ENCODE peak calls at places on chromosomes 16 and 17, in nine cellular contexts. A is A549, B is Peyer's patch, W is adrenal gland, N is suprapubic skin, T is tibial nerve, P is esophagus muscularis mucosa, K is heart left ventricle, Q is H1. E is an unnamed sample.

GRCh38 chr16:52497067-52497816 is 49.7 kb downstream of the TOX3 start:
- DNase-seq in W (no peak), N (no peak), T (no peak), K (no peak), P (no peak), Q (no peak), B (no peak), A (no peak), E (no peak)

GRCh38 chr16:3182608-3183444 is 5.2 kb upstream of the OR1F1 start:
- DNase-seq in P (no peak), B (peak), W (no peak), N (no peak), K (no peak), A (peak), Q (no peak), T (no peak), E (peak)

GRCh38 chr16:24906199-24906808 is 60.5 kb downstream of the SLC5A11 start:
- DNase-seq in P (no peak), Q (no peak), K (no peak), B (no peak), T (no peak), N (no peak), W (no peak), A (no peak), E (no peak)

GRCh38 chr17:50263293-50264262 is 10.7 kb upstream of the TMEM92 start:
- DNase-seq in K (no peak), N (no peak), B (no peak), T (no peak), W (no peak), Q (no peak), A (no peak), P (no peak), E (no peak)

GRCh38 chr17:32958418-32958817 is 30.5 kb downstream of the TMEM98 start:
- DNase-seq in W (no peak), N (no peak), Q (no peak), K (no peak), T (no peak), A (no peak), B (no peak), P (no peak), E (no peak)

GRCh38 chr17:78958556-78959191 is 21.0 kb downstream of the LGALS3BP start:
- DNase-seq in K (no peak), B (no peak), W (peak), P (no peak), N (no peak), Q (no peak), A (peak), T (no peak), E (no peak)

GRCh38 chr17:29620779-29621500 is 1.8 kb downstream of the CORO6 start:
- DNase-seq in A (no peak), P (no peak), W (no peak), K (no peak), B (no peak), T (no peak), Q (no peak), N (no peak), E (no peak)

GRCh38 chr17:45368661-45369060 is 51.8 kb upstream of the MAP3K14 start:
- DNase-seq in P (no peak), W (no peak), B (no peak), N (no peak), A (no peak), T (no peak), K (no peak), Q (no peak), E (no peak)

GRCh38 chr16:74107795-74108610 is 188.6 kb upstream of the PSMD7 start:
- DNase-seq in N (no peak), W (no peak), B (no peak), T (no peak), K (no peak), Q (peak), A (peak), P (no peak), E (peak)

DNA sequence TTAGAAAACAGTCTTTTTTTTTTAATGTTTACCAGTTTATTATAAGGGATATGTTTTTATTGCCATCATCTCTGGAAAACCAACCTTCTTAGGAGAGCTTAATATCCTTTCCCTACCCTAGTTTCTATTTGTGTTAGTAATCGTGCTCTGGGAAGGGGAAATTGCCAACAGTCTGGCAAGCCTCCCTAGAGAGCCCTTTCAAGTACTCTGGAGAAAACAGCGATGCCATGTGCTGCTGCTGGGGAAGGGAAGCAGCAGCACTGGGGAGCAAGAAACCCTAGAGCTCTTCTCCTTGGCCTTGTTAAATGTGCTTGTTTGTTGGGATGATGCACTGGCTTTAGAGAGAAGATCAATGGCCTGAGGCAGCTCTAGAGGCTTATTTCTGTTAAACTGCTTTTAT is 10.3 kb downstream of the RETREG3 start:
- DNase-seq in B (no peak), T (no peak), A (no peak), P (no peak), K (peak), N (no peak), Q (no peak), W (no peak), E (no peak)
- H3K27ac ChIP-seq in B (no peak), T (no peak), A (no peak), P (no peak), K (no peak), N (no peak), Q (no peak), W (no peak), E (no peak)

DNA sequence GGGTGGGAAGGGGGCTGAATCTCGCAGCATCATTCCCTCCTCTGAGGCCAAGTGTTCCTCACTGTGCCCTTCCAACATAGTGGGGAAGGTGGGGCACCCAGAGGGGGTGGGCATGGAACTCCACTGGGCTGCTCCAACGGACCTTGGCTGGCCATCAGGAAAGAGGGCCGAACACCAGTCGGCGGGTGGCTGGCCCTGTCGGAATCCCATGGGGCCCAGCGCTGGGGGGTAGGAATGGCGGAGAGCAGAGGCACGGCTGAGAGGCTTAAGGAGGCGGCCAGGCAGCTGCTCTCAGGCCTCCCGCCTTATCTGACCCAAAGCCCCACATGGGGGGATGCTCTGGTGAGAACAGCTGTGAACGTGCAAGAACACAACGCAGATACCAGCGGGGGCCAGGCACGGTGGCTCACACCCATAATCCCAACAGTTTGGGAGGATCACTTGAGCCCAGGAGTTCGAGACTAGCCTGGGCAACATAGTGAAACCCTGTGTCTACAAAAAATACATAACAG is 4.4 kb upstream of the MYO1C start:
- DNase-seq in P (no peak), T (no peak), K (no peak), Q (no peak), A (no peak), W (no peak), N (no peak), B (no peak), E (no peak)
- TF ChIP-seq POLR2A in P (no peak), T (no peak), K (no peak), Q (no peak), A (no peak), W (no peak), N (no peak), B (no peak), E (no peak)

DNA sequence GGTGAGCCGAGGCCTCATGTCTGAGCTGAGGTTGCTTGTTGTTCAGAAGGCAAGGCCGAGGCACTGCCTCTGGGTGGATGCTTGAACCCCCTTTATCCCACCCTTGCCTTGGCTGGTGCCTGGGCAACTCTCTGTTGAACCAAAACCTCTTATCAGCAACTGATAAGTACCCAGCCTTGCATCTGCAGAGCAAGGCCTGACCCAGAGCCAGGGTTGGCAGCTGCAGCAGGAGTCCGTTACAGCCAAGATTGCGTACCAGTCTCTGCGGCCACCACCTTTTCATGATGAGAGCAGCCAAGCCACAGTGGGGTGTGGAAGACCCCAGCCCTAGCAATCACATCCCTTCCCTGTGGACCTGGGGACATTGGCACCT is 118.3 kb downstream of the RAB11FIP4 start:
- DNase-seq in T (no peak), Q (no peak), A (no peak), W (no peak), B (no peak), K (no peak), P (no peak), N (no peak), E (peak)
- H3K27ac ChIP-seq in T (no peak), Q (no peak), A (no peak), W (no peak), B (peak), K (peak), P (no peak), N (no peak), E (no peak)

DNA sequence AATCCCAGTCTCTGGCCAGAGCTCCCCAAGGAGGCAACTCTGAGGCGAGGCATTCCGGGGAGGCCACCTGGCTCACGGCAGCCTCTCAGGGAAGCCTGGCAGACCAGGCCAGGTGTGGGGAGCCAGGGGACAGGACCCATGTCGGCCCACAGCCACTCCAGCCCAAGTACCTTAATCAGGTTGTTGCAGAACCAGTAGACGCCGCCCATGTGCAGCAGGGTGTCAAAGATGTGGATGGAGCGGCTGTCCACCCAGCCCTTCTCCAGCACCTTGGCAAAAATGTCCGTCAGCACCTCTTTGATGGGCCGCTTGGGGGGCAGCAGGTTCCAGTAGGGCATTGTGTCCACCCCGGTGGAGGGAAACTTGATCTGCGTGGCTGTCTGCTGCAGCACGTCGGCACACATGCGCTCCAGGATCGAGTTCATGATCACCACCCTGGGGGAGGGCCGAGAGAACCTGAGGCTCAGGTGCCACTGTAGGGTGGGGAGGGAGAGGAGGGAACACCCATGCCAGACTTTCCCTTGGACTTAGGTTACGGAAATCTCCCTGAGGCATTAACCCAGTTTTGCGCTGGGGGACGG is 7.8 kb downstream of the CSF3 start:
- DNase-seq in K (no peak), P (no peak), T (no peak), Q (no peak), N (no peak), B (no peak), A (no peak), W (no peak), E (no peak)
- TF ChIP-seq POLR2A in K (no peak), P (no peak), T (no peak), Q (no peak), N (no peak), B (no peak), A (no peak), W (no peak), E (no peak)

GRCh38 chr17:17564323-17564722 is 27.2 kb downstream of the PEMT start:
- DNase-seq in B (no peak), W (no peak), A (no peak), N (no peak), P (no peak), K (no peak), Q (no peak), T (no peak), E (no peak)

GRCh38 chr17:17567114-17567513 is 24.4 kb downstream of the PEMT start:
- DNase-seq in P (no peak), W (no peak), B (no peak), K (peak), A (no peak), T (no peak), N (no peak), Q (no peak), E (peak)

GRCh38 chr17:17563530-17563929 is 28.0 kb downstream of the PEMT start:
- DNase-seq in N (no peak), K (no peak), W (no peak), A (no peak), B (no peak), P (no peak), T (no peak), Q (no peak), E (no peak)

GRCh38 chr17:17565471-17566365 is 25.8 kb downstream of the PEMT start:
- DNase-seq in A (no peak), W (no peak), T (no peak), K (no peak), Q (no peak), N (no peak), P (no peak), B (no peak), E (no peak)

DNA sequence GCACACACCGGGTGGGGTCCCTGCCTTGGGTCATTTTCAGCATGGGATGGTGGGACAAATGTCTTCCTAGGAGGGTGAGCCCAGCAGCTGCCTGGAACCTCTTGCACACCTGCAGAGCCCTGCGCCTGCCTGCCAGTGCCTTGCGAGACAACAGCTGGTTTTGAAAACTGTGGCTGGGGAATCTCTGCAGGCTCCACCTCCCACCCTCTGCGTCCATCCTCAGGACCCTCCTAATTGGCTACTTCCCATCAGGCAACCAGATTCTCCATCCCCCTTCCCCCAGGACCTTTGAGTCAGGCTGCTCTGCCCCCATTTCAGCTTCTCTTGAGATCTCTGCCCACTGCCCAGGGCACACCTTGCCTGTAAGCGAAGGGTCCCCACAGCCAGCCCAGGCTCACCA is 26.6 kb downstream of the PEMT start:
- DNase-seq in N (no peak), P (no peak), Q (no peak), W (no peak), T (no peak), B (no peak), K (no peak), A (no peak), E (no peak)
- H3K27ac ChIP-seq in N (no peak), P (no peak), Q (no peak), W (no peak), T (peak), B (no peak), K (no peak), A (no peak), E (no peak)

DNA sequence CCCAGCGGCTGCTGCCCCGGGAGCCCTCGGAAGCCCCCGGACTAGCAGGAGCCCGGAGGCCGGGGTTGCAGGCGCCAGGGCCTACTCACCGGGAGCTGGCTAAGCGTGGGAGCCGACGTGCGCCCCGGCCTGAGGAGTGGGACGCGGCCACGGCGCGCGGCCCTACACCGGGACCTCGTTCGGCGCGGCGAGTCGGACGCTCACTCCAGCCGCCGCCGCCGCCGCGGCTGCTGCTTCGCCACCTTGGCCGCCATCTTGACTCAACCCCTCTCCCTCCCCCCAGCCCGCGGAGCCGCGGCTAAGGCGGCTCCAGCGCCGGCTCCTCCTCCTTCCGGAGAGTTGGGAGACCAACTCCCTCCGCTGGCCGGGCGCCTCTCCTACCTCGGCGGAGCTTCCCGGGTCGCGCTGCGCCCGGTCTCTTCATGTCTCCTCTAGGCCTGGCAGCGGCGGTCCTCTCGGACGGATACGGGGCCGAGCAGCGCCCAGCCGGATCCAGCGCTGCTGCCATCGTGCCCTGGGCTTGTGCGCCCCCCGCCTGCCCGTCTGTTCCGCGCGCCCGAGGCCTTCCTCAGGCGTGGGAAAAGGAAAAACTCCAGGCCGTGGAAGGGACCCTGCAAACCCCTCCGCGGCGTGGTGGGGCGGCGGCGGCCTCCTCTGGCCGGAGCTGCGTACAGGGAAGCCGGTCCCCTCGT is at the start of gene NCOR1:
- DNase-seq in N (peak), W (peak), K (peak), T (peak), P (peak), A (peak), B (peak), Q (peak), E (peak)
- TF ChIP-seq POLR2A in N (no peak), W (peak), K (peak), T (peak), P (peak), A (peak), B (peak), Q (peak), E (peak)

DNA sequence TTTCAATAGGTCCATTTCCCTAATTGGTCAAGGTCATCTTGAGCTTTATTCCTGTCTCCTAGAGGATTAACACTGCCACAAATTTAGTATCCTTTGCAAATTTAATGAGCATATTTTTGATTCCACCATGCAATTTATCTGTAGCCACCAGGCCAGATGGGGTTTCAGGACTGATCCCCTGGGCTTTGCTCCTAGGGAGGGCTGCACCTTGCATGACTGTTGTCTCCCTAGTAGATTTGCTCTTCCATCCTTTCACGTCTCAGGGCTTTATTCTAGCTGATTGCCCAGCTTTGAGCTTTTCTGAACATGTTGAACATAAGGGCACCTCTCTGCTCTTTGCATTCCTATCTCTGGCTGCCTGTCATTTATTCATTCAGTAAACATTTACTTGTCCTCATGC is 7.7 kb upstream of the KCNH6 start:
- DNase-seq in W (no peak), B (no peak), N (no peak), K (no peak), P (no peak), A (no peak), T (no peak), Q (no peak), E (no peak)
- H3K27ac ChIP-seq in W (no peak), B (no peak), N (no peak), K (no peak), P (no peak), A (no peak), T (no peak), Q (no peak), E (no peak)

DNA sequence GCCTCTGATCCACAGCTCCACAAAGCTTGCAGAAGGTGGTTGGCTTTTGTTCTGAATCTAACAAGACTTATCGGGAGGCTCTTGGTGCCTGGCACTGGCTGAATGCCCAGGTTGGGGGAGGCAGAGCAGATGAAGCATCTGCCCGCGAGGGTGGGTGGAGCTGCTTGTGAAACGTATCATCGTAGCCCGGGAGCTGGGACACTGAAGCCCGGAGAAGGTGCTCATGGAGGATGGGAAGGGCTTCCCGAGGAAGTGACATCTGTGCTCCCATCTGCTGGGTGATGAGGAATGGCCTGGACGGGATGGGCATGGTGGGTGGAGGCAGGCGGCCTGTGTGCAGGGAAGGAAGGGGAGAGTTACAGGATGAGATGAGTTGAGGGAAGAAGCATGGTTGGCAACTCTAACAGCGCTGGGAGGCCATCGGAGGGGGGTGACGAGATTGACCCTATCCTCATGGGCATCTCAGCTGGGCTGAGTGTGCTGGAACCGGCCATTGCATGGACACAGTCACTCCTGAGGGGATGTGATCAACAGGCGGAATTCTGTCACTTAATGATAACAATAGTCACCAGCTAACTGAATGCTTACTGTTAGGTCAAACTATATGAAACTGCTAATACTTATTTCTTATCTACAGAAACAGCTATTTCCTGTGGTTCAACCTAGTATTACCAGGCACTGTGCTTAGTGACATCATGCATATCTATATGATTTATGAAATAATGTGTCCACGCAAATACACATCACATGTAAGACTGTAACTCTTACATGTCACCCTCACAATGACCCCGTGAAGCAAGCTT is 102.7 kb downstream of the ABCC6 start:
- DNase-seq in A (no peak), W (no peak), P (peak), K (peak), N (no peak), T (no peak), Q (no peak), B (no peak), E (peak)
- TF ChIP-seq POLR2A in A (no peak), W (no peak), P (no peak), K (no peak), N (no peak), T (no peak), Q (no peak), B (no peak), E (no peak)

E was measured in body of pancreas.